ENCODE peak calls at places on chromosomes 1 and 21, in nine cellular contexts. N is SJSA1, Q is T-helper 17 cell, I is adrenal gland, D is AG04450, M is uterus, E is IMR-90, B is PC-3, X is cardiac muscle cell. G is an unnamed sample.

GRCh38 chr1:244836135-244836521 is 670 bp downstream of the COX20 start:
- DNase-seq in N (no peak), Q (no peak), I (no peak), D (no peak), M (no peak), E (peak; percentile 47), B (peak; percentile 50), X (no peak), G (peak; percentile 18)

GRCh38 chr1:59699227-59699847 is 115.4 kb upstream of the HOOK1 start:
- DNase-seq in N (no peak), Q (no peak), I (peak; percentile 44), D (no peak), M (no peak), E (peak; percentile 57), B (peak; percentile 65), X (peak; percentile 61), G (peak; percentile 90)

GRCh38 chr21:44293551-44294231 is 6.2 kb upstream of the PFKL start:
- DNase-seq in N (no peak), Q (peak; percentile 32), I (no peak), D (no peak), M (no peak), E (no peak), B (no peak), X (no peak), G (no peak)

GRCh38 chr1:109566982-109567381 is 18.6 kb downstream of the GNAI3 start:
- DNase-seq in N (no peak), Q (no peak), I (no peak), D (no peak), M (no peak), E (no peak), B (no peak), X (no peak), G (no peak)

GRCh38 chr1:187283984-187284383 is 455.2 kb downstream of the PLA2G4A start:
- DNase-seq in N (no peak), Q (no peak), I (no peak), D (no peak), M (no peak), E (no peak), B (no peak), X (no peak), G (no peak)

GRCh38 chr21:41817877-41818855 is 51.3 kb upstream of the RIPK4 start:
- DNase-seq in N (no peak), Q (no peak), I (no peak), D (no peak), M (no peak), E (no peak), B (no peak), X (no peak), G (no peak)

GRCh38 chr21:42232176-42232825 is 13.4 kb downstream of the ABCG1 start:
- DNase-seq in N (no peak), Q (no peak), I (no peak), D (no peak), M (no peak), E (no peak), B (no peak), X (no peak), G (no peak)

GRCh38 chr1:6348511-6349191 is 44.9 kb downstream of the ACOT7 start:
- DNase-seq in N (no peak), Q (peak; percentile 36), I (peak; percentile 33), D (no peak), M (no peak), E (peak; percentile 32), B (peak; percentile 86), X (no peak), G (no peak)

GRCh38 chr1:199723557-199723956 is 304.0 kb upstream of the NR5A2 start:
- DNase-seq in N (no peak), Q (no peak), I (no peak), D (no peak), M (no peak), E (peak; percentile 18), B (no peak), X (no peak), G (no peak)

GRCh38 chr1:214632091-214632490 is 29.1 kb downstream of the CENPF start:
- DNase-seq in N (no peak), Q (peak; percentile 30), I (no peak), D (no peak), M (no peak), E (no peak), B (no peak), X (no peak), G (no peak)

GRCh38 chr1:212967767-212968166 is 17.4 kb downstream of the VASH2 start:
- DNase-seq in N (no peak), Q (no peak), I (no peak), D (no peak), M (no peak), E (peak; percentile 64), B (peak; percentile 69), X (no peak), G (peak; percentile 88)

GRCh38 chr21:39613029-39613934 is 542 bp downstream of the B3GALT5 start:
- DNase-seq in N (no peak), Q (no peak), I (no peak), D (no peak), M (no peak), E (no peak), B (no peak), X (no peak), G (peak; percentile 45)

GRCh38 chr1:173409613-173410012 is 67.5 kb upstream of the PRDX6 start:
- DNase-seq in N (no peak), Q (no peak), I (no peak), D (no peak), M (no peak), E (peak; percentile 76), B (peak; percentile 94), X (no peak), G (no peak)

GRCh38 chr21:34968414-34969333 is 80.4 kb downstream of the RUNX1 start:
- DNase-seq in N (no peak), Q (no peak), I (no peak), D (no peak), M (no peak), E (no peak), B (no peak), X (no peak), G (no peak)

GRCh38 chr1:219990782-219991510 is 55.4 kb downstream of the EPRS1 start:
- DNase-seq in N (no peak), Q (no peak), I (no peak), D (no peak), M (no peak), E (peak; percentile 51), B (peak; percentile 80), X (peak; percentile 53), G (peak; percentile 62)

GRCh38 chr1:2859219-2859880 is 57.9 kb upstream of the TTC34 start:
- DNase-seq in N (no peak), Q (no peak), I (no peak), D (no peak), M (no peak), E (no peak), B (no peak), X (no peak), G (no peak)
- H3K9me3 ChIP-seq in N (peaks cover 7% of the 10 kb centered on the region), Q (no peaks in the 10 kb centered on the region), I (no peaks in the 10 kb centered on the region), D (peaks cover 100% of the 10 kb centered on the region), M (no peaks in the 10 kb centered on the region), E (peaks cover 67% of the 10 kb centered on the region), B (no peaks in the 10 kb centered on the region), X (no peaks in the 10 kb centered on the region), G (no peaks in the 10 kb centered on the region)

DNA sequence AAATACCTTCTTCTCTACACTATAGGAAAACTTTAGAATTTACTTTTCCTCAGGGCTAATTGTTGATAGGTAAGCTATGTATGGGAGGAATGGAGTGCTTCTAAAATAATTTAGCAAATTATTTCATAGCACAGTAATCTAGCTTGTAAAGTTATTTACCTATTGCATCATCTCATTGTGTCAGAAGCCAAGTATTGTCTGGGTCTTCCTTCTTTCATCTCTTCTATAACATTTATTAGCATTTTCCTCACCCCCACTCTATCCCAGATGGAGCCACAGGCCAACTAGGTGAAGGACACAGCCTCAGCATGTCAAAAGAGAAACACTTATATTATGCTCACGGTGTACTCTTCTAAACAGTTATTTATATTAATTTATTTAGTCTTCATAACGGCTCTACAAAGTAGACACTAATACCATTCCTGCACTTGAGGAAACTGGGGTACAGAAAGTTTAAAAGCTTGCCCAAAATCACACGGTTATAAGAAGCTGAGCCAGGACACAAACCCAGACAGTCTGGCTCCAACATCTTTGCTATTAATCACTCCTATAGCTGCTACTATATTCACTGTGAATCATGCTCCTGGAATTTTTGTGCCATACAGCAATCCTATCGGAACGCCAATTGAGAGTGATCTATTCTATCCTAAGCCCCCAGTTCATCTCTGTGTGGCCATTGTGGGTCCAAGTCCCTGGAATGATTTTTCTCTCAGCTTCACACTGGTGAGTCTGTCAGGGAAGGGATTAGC is 43.1 kb downstream of the OR10J5 start:
- DNase-seq in N (no peak), Q (no peak), I (no peak), D (no peak), M (no peak), E (no peak), B (peak; percentile 82), X (no peak), G (no peak)
- H3K9me3 ChIP-seq in N (no peaks in the 10 kb centered on the region), Q (no peaks in the 10 kb centered on the region), I (no peaks in the 10 kb centered on the region), D (peaks cover 10% of the 10 kb centered on the region), M (no peaks in the 10 kb centered on the region), E (peaks cover 2% of the 10 kb centered on the region), B (no peaks in the 10 kb centered on the region), X (no peaks in the 10 kb centered on the region), G (no peaks in the 10 kb centered on the region)

GRCh38 chr1:12387641-12388040 is 157.8 kb downstream of the VPS13D start:
- DNase-seq in N (no peak), Q (no peak), I (no peak), D (no peak), M (no peak), E (peak; percentile 28), B (no peak), X (no peak), G (no peak)

GRCh38 chr1:12384836-12385456 is 155.1 kb downstream of the VPS13D start:
- DNase-seq in N (no peak), Q (no peak), I (no peak), D (no peak), M (no peak), E (no peak), B (peak; percentile 40), X (no peak), G (no peak)

GRCh38 chr1:12383786-12384185 is 154.0 kb downstream of the VPS13D start:
- DNase-seq in N (no peak), Q (no peak), I (no peak), D (no peak), M (no peak), E (peak; percentile 37), B (peak; percentile 64), X (no peak), G (no peak)

GRCh38 chr1:12383001-12383400 is 153.2 kb downstream of the VPS13D start:
- DNase-seq in N (no peak), Q (no peak), I (no peak), D (no peak), M (no peak), E (no peak), B (peak; percentile 58), X (no peak), G (no peak)

GRCh38 chr1:12386130-12386529 is 156.3 kb downstream of the VPS13D start:
- DNase-seq in N (no peak), Q (no peak), I (no peak), D (no peak), M (no peak), E (no peak), B (peak; percentile 90), X (no peak), G (no peak)
- H3K9me3 ChIP-seq in N (no peaks in the 10 kb centered on the region), Q (no peaks in the 10 kb centered on the region), I (no peaks in the 10 kb centered on the region), D (peaks cover 8% of the 10 kb centered on the region), M (no peaks in the 10 kb centered on the region), E (peaks cover 5% of the 10 kb centered on the region), B (peaks cover 10% of the 10 kb centered on the region), X (no peaks in the 10 kb centered on the region), G (peaks cover 3% of the 10 kb centered on the region)

DNA sequence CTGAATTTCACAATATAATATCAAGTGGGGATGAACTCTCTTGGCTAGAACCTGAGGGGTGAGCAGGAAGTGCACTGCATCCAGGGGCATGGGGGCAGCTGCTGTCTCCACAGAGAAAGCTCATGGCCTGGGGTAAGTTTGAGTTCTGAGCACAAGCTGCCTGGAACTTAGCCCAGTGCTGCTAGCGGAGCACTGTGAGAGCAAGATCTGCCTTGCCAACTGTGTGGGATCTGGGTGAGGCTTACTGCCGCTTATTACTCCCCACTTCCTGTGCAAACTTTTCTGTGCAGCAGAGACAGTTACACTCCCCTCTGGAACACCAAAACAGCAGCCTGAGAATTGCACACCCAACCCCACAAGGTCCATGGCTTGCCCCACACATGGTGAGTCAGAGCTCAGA is 761.9 kb upstream of the NEGR1 start:
- DNase-seq in N (no peak), Q (no peak), I (no peak), D (no peak), M (no peak), E (no peak), B (no peak), X (no peak), G (peak; percentile 19)
- H3K9me3 ChIP-seq in N (no peaks in the 10 kb centered on the region), Q (peaks cover 3% of the 10 kb centered on the region), I (no peaks in the 10 kb centered on the region), D (no peaks in the 10 kb centered on the region), M (no peaks in the 10 kb centered on the region), E (peaks cover 17% of the 10 kb centered on the region), B (no peaks in the 10 kb centered on the region), X (no peaks in the 10 kb centered on the region), G (no peaks in the 10 kb centered on the region)

G was measured in SJCRH30.